ENCODE peak calls at places on chromosome 16, in ten cellular contexts. E is lung microvascular endothelial cell; B is hypothalamus; N is kidney glomerular epithelial cell; Y is tibial nerve; P is left cardiac atrium; T is ACHN; K is GM12892; U is GM20000; V is stimulated activated CD8-positive, alpha-beta memory T cell treated with anti-CD3 and anti-CD28 coated beads, Interleukin-7, amount 100 ng/mL, for 1 hour. R is an unnamed sample.

GRCh38 chr16:69762843-69763556 is 868 bp downstream of the WWP2 start:
- DNase-seq in E (peak; percentile 44), B (no peak), N (peak; percentile 65), Y (no peak), P (no peak), T (peak; percentile 52), K (no peak), U (peak; percentile 31), V (no peak), R (no peak)

GRCh38 chr16:88882358-88883030 is 16.0 kb upstream of the PABPN1L start:
- DNase-seq in E (no peak), B (no peak), N (no peak), Y (no peak), P (no peak), T (no peak), K (no peak), U (no peak), V (no peak), R (no peak)

GRCh38 chr16:1298406-1298805 is 11.0 kb upstream of the UBE2I start:
- DNase-seq in E (no peak), B (no peak), N (no peak), Y (no peak), P (no peak), T (no peak), K (no peak), U (no peak), V (no peak), R (no peak)

GRCh38 chr16:67386861-67387455 is 6.3 kb downstream of the TPPP3 start:
- DNase-seq in E (no peak), B (no peak), N (no peak), Y (no peak), P (no peak), T (no peak), K (no peak), U (no peak), V (no peak), R (no peak)

GRCh38 chr16:59719121-59719520 is 985.0 kb upstream of the GOT2 start:
- DNase-seq in E (no peak), B (no peak), N (no peak), Y (no peak), P (no peak), T (no peak), K (no peak), U (no peak), V (no peak), R (no peak)

GRCh38 chr16:87017388-87018012 is 299.7 kb downstream of the C16orf95 start:
- DNase-seq in E (peak; percentile 49), B (no peak), N (peak; percentile 89), Y (no peak), P (no peak), T (peak; percentile 93), K (no peak), U (no peak), V (no peak), R (no peak)

GRCh38 chr16:61836804-61837398 is 199.3 kb downstream of the CDH8 start:
- DNase-seq in E (no peak), B (no peak), N (no peak), Y (no peak), P (no peak), T (no peak), K (no peak), U (no peak), V (no peak), R (no peak)

GRCh38 chr16:88764913-88765349 is 20.1 kb downstream of the PIEZO1 start:
- DNase-seq in E (peak; percentile 60), B (no peak), N (peak; percentile 61), Y (no peak), P (no peak), T (no peak), K (no peak), U (no peak), V (no peak), R (no peak)

GRCh38 chr16:56477096-56477878 is 25.9 kb downstream of the OGFOD1 start:
- DNase-seq in E (peak; percentile 75), B (no peak), N (peak; percentile 32), Y (no peak), P (no peak), T (peak; percentile 81), K (no peak), U (no peak), V (no peak), R (no peak)

GRCh38 chr16:67277294-67277998 is 1.9 kb upstream of the PLEKHG4 start:
- DNase-seq in E (peak; percentile 88), B (no peak), N (peak; percentile 98), Y (peak; percentile 28), P (peak; percentile 67), T (peak; percentile 100), K (no peak), U (no peak), V (no peak), R (no peak)

GRCh38 chr16:78385406-78385805 is 286.0 kb downstream of the WWOX start:
- DNase-seq in E (no peak), B (no peak), N (no peak), Y (no peak), P (no peak), T (no peak), K (no peak), U (no peak), V (no peak), R (no peak)

GRCh38 chr16:87724490-87725291 is 41.1 kb downstream of the KLHDC4 start:
- DNase-seq in E (no peak), B (no peak), N (no peak), Y (no peak), P (no peak), T (no peak), K (no peak), U (peak; percentile 71), V (peak; percentile 39), R (no peak)

GRCh38 chr16:58733248-58733670 is 857 bp downstream of the GOT2 start:
- DNase-seq in E (peak; percentile 17), B (no peak), N (peak; percentile 4), Y (no peak), P (no peak), T (peak; percentile 23), K (no peak), U (no peak), V (no peak), R (no peak)

GRCh38 chr16:57591086-57591869 is 37.2 kb upstream of the ADGRG1 start:
- DNase-seq in E (peak; percentile 87), B (peak; percentile 63), N (peak; percentile 96), Y (peak; percentile 63), P (peak; percentile 75), T (peak; percentile 85), K (no peak), U (peak; percentile 73), V (no peak), R (peak; percentile 26)